ENCODE peak calls at places on chromosomes 7 and 10, in five cellular contexts. L, A, S, I and U are unnamed samples.

GRCh38 chr10:111297351-111297848 is 220.6 kb downstream of the ADRA2A start:
- DNase-seq in L (no peak), A (no peak), S (no peak), I (no peak), U (no peak)

GRCh38 chr7:38820571-38820970 is 88.4 kb downstream of the VPS41 start:
- DNase-seq in L (no peak), A (no peak), S (no peak), I (no peak), U (no peak)

GRCh38 chr7:38316733-38317360 is 43.4 kb upstream of the TARP start:
- DNase-seq in L (no peak), A (no peak), S (no peak), I (no peak), U (no peak)

GRCh38 chr7:105905209-105905910 is 29.0 kb upstream of the ATXN7L1 start:
- DNase-seq in L (no peak), A (no peak), S (no peak), I (no peak), U (no peak)

GRCh38 chr10:79487296-79488194 is 24.8 kb upstream of the EIF5AL1 start:
- DNase-seq in L (peak; percentile 55), A (peak; percentile 54), S (peak; percentile 41), I (peak; percentile 83), U (peak; percentile 68)

GRCh38 chr10:132867801-132868644 is 74.3 kb downstream of the CFAP46 start:
- DNase-seq in L (no peak), A (peak; percentile 1), S (no peak), I (peak; percentile 47), U (no peak)

GRCh38 chr7:36456548-36456947 is 66.9 kb downstream of the ANLN start:
- DNase-seq in L (no peak), A (no peak), S (no peak), I (no peak), U (no peak)

GRCh38 chr10:13492493-13493180 is 36.2 kb downstream of the BEND7 start:
- DNase-seq in L (no peak), A (no peak), S (no peak), I (no peak), U (no peak)

GRCh38 chr7:139720705-139721231 is 57.0 kb downstream of the HIPK2 start:
- DNase-seq in L (no peak), A (peak; percentile 50), S (no peak), I (no peak), U (peak; percentile 25)

GRCh38 chr10:121036431-121036830 is 185.3 kb downstream of the WDR11 start:
- DNase-seq in L (peak; percentile 22), A (peak; percentile 20), S (no peak), I (no peak), U (no peak)

GRCh38 chr10:13173619-13174018 is 12.3 kb downstream of the MCM10 start:
- DNase-seq in L (no peak), A (no peak), S (no peak), I (no peak), U (no peak)

GRCh38 chr10:123687758-123688157 is 21.6 kb downstream of the GPR26 start:
- DNase-seq in L (no peak), A (no peak), S (no peak), I (no peak), U (no peak)

GRCh38 chr10:97928897-97929296 is 79.3 kb downstream of the GOLGA7B start:
- DNase-seq in L (no peak), A (no peak), S (no peak), I (no peak), U (no peak)

GRCh38 chr7:38398725-38399321 is 125.4 kb upstream of the TARP start:
- DNase-seq in L (no peak), A (peak; percentile 39), S (peak; percentile 17), I (no peak), U (peak; percentile 58)

GRCh38 chr7:117582219-117582704 is 102.4 kb downstream of the CFTR start:
- DNase-seq in L (no peak), A (no peak), S (no peak), I (peak; percentile 76), U (no peak)

GRCh38 chr7:114979388-114979787 is 57.5 kb downstream of the MDFIC start:
- DNase-seq in L (peak; percentile 22), A (no peak), S (no peak), I (peak; percentile 52), U (peak; percentile 61)

GRCh38 chr10:101851411-101852116 is 8.0 kb upstream of the KCNIP2 start:
- DNase-seq in L (no peak), A (no peak), S (no peak), I (no peak), U (no peak)

GRCh38 chr10:77151395-77151794 is 486.2 kb downstream of the KCNMA1 start:
- DNase-seq in L (no peak), A (no peak), S (no peak), I (no peak), U (no peak)

GRCh38 chr7:98372993-98373392 is 27.9 kb downstream of the BAIAP2L1 start:
- DNase-seq in L (peak; percentile 22), A (no peak), S (no peak), I (no peak), U (no peak)

GRCh38 chr10:80408198-80409085 is at the start of gene PRXL2A:
- DNase-seq in L (peak; percentile 57), A (peak; percentile 89), S (peak; percentile 85), I (peak; percentile 91), U (peak; percentile 81)

GRCh38 chr10:16896993-16897392 is 79.8 kb upstream of the RSU1 start:
- DNase-seq in L (no peak), A (no peak), S (no peak), I (no peak), U (no peak)

GRCh38 chr10:3068201-3068967 is 1.0 kb downstream of the PFKP start:
- DNase-seq in L (peak; percentile 39), A (peak; percentile 66), S (peak; percentile 50), I (peak; percentile 85), U (peak; percentile 50)

GRCh38 chr10:90986870-90987269 is 66.0 kb upstream of the ANKRD1 start:
- DNase-seq in L (no peak), A (no peak), S (no peak), I (no peak), U (no peak)

GRCh38 chr7:54080525-54080924 is 461.6 kb upstream of the VSTM2A start:
- DNase-seq in L (no peak), A (no peak), S (no peak), I (no peak), U (no peak)

GRCh38 chr10:117619200-117619599 is 76.7 kb downstream of the EMX2 start:
- DNase-seq in L (no peak), A (no peak), S (no peak), I (no peak), U (no peak)

GRCh38 chr10:75019360-75019759 is 92.1 kb upstream of the SAMD8 start:
- DNase-seq in L (no peak), A (no peak), S (no peak), I (no peak), U (no peak)

GRCh38 chr10:36358736-36359135 is 716.6 kb upstream of the FZD8 start:
- DNase-seq in L (no peak), A (no peak), S (no peak), I (no peak), U (no peak)

GRCh38 chr10:36349445-36350063 is 707.5 kb upstream of the FZD8 start:
- DNase-seq in L (no peak), A (no peak), S (no peak), I (no peak), U (no peak)

GRCh38 chr10:36351159-36351558 is 709.1 kb upstream of the FZD8 start:
- DNase-seq in L (peak; percentile 29), A (no peak), S (peak; percentile 4), I (peak; percentile 79), U (no peak)

GRCh38 chr10:36354633-36355032 is 712.5 kb upstream of the FZD8 start:
- DNase-seq in L (no peak), A (no peak), S (no peak), I (no peak), U (no peak)
- TF ChIP-seq POLR2AphosphoS5 in L (no peak), A (no peak), S (no peak), I (no peak), U (no peak)

DNA sequence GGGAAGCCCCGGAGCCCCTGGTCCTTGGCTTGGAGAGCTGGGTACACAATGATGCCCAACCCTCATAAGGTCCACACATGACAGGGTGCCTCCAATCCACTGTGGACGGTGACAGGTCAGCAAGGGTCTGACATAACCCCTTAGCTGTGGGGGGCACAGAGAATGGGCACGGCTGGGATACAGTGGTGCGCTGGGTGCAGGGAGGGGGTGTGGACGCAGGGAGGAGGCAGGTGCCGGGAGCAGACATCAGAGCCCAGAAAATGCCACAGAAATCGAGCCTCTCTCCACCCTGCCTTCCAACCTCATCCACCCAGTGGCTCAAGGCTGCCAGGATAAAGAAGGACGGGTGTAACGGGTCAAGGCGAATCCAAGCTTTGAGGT is 177.8 kb upstream of the RHEB start:
- DNase-seq in L (no peak), A (no peak), S (no peak), I (no peak), U (no peak)
- H3K27ac ChIP-seq in L (peak overlapping the region; percentile 83), A (no peak overlapping the region), S (no peak overlapping the region), I (no peak overlapping the region), U (no peak overlapping the region)

GRCh38 chr7:727104-727805 is at the start of gene PRKAR1B:
- DNase-seq in L (no peak), A (peak; percentile 61), S (no peak), I (peak; percentile 58), U (no peak)
- TF ChIP-seq POLR2A in L (no peak), A (no peak), S (no peak), I (no peak), U (no peak)

DNA sequence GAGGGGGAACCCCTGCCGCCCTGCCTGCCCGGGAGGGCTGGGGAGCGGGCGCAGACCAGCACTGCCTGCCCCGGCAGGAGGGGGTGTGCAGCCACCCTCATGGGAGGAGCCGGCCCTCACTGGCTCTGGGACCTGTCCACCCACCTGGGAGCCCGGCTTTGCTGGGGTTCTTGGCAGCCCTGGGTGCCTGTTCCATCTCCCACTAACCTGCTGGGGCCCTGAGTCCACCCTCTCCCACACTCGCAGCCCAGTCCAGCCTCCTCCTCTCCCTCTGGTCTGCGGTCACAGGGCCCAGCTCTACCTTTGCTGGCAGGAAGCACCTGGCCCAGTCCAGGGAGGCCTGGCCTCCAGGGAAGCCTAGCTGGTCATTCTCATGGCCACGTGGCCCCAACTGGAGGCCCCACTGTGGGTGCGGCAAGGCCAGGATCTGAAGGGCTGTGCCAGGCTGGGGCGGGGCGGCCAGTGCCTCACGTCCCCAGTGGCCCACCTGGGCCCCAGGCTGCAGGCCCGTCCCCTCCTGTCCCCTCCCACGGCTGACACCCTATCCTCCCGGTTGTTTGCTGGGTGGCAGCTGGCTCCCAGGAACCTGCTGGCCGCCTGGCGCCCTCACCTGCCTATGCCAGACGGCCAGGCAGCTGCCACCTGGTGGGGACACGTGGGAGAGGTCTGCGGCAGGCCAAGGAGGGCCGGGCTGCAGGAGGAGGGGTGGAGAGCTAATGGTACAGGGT is at the start of gene TMEM184A:
- DNase-seq in L (peak; percentile 79), A (peak; percentile 93), S (peak; percentile 90), I (no peak), U (peak; percentile 96)
- TF ChIP-seq POLR2AphosphoS5 in L (peak; percentile 67), A (peak; percentile 98), S (peak; percentile 94), I (no peak), U (peak; percentile 82)

DNA sequence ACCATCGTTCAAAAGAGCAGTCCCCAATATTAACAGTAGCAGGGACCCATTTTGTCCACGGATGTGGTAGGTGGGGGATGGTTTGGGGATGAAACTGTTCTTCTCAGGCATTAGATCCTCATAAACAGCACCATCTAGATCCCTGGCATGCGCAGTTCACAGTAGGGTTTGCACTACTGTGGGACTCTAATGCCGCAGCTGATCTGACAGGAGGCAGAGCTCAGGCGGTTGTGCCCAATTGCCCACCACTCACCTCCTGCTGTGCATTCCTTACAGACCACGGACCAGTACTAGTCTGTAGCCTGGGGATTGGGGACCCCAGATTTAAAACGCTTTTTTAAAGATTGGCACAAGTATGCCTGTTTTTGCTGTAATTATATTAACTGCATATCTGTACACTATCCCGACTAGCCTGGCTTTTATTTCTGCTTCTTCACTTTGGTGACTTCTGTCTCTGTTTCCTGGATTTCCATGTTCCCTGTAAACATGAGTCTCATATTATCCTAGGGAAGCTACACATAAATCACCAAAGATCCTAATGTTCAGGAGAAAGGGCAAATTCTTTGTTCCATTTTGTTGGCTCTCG is 163.3 kb upstream of the AKR1E2 start:
- DNase-seq in L (no peak), A (no peak), S (no peak), I (peak; percentile 69), U (no peak)
- H3K27ac ChIP-seq in L (peak overlapping the region; percentile 91), A (peak overlapping the region; percentile 89), S (peak overlapping the region; percentile 73), I (peak overlapping the region; percentile 83), U (peak overlapping the region; percentile 74)